ENCODE peak calls at places on chromosomes 4 and X, in four cellular contexts. B is uterus, S is right atrium auricular region, Z is mucosa of descending colon. T is an unnamed sample.

GRCh38 chr4:51843309-51844156 is 580 bp downstream of the DCUN1D4 start:
- DNase-seq in B (peak; percentile 75), S (peak; percentile 70), Z (peak; percentile 69), T (peak; percentile 61)

GRCh38 chr4:107490116-107490515 is 229.9 kb downstream of the PAPSS1 start:
- DNase-seq in B (no peak), S (no peak), Z (no peak), T (no peak)

GRCh38 chr4:59612235-59612634 is 1587.9 kb upstream of the ADGRL3 start:
- DNase-seq in B (no peak), S (no peak), Z (no peak), T (no peak)

GRCh38 chrX:9862953-9863352 is 76.7 kb downstream of the SHROOM2 start:
- DNase-seq in B (no peak), S (no peak), Z (no peak), T (no peak)

GRCh38 chr4:80711956-80712355 is 318.6 kb upstream of the BMP3 start:
- DNase-seq in B (no peak), S (no peak), Z (no peak), T (no peak)

GRCh38 chr4:108171541-108172230 is 3.0 kb upstream of the LEF1 start:
- DNase-seq in B (no peak), S (no peak), Z (no peak), T (peak; percentile 62)

GRCh38 chr4:39048291-39048690 is 13.7 kb upstream of the KLHL5 start:
- DNase-seq in B (no peak), S (no peak), Z (no peak), T (no peak)

GRCh38 chr4:61201562-61202099 is 1.5 kb downstream of the ADGRL3 start:
- DNase-seq in B (peak; percentile 14), S (no peak), Z (no peak), T (peak; percentile 50)

GRCh38 chr4:174120446-174121142 is 162.9 kb downstream of the FBXO8 start:
- DNase-seq in B (peak; percentile 61), S (peak; percentile 62), Z (peak; percentile 51), T (peak; percentile 75)
- H3K4me3 ChIP-seq in B (peak overlapping the region; percentile 25), S (peak overlapping the region; percentile 29), Z (no peak overlapping the region), T (peak overlapping the region; percentile 29)

DNA sequence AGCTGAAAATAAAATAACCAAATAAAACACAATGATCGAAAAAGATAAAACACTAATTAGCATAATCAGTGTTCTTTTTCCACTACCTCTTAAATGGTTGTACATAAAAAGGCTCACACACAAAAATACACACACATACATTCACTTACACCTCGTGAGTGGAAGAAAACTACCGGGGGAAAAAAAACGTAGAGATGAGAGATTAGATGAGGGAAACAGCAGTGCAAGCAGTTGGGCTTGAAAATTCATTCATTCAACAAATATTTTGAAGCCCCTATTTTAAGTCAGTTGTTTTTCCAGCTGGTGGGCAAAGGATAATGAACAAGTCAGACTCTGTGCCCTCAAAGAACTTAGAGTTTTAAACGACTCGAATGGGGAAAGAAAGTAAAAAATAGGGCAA is 1.0 kb downstream of the TBCK start:
- DNase-seq in B (no peak), S (no peak), Z (no peak), T (no peak)
- H3K4me1 ChIP-seq in B (peaks cover 15% of the 10 kb centered on the region), S (peaks cover 34% of the 10 kb centered on the region), Z (peaks cover 8% of the 10 kb centered on the region), T (no peaks in the 10 kb centered on the region)

DNA sequence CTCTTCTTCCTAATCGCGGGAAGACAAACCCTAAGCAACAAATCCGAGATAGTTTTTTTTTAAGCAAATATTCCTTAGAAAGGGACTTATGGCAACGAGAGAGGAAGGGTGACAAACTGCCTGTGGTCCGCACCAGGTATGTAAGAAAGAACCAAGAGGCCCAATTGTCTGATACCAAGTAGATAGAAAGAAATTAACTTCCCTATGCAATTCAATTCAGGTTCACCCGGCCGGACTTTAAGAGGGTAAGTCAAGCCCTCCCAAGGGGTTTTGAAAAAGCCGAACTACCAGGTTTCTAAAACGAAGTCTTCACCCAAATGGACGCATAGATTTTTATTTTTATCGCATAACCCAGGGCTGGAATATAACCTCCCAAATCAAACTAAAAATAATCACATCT is 1.7 kb upstream of the MAB21L2 start:
- DNase-seq in B (no peak), S (no peak), Z (no peak), T (peak; percentile 8)
- H3K4me3 ChIP-seq in B (no peak overlapping the region), S (peak overlapping the region; percentile 34), Z (no peak overlapping the region), T (peak overlapping the region; percentile 67)

GRCh38 chr4:2484993-2485392 is 16.1 kb downstream of the RNF4 start:
- DNase-seq in B (peak; percentile 24), S (peak; percentile 86), Z (peak; percentile 83), T (peak; percentile 21)
- H3K4me1 ChIP-seq in B (no peaks in the 10 kb centered on the region), S (peaks cover 76% of the 10 kb centered on the region), Z (peaks cover 68% of the 10 kb centered on the region), T (peaks cover 43% of the 10 kb centered on the region)

DNA sequence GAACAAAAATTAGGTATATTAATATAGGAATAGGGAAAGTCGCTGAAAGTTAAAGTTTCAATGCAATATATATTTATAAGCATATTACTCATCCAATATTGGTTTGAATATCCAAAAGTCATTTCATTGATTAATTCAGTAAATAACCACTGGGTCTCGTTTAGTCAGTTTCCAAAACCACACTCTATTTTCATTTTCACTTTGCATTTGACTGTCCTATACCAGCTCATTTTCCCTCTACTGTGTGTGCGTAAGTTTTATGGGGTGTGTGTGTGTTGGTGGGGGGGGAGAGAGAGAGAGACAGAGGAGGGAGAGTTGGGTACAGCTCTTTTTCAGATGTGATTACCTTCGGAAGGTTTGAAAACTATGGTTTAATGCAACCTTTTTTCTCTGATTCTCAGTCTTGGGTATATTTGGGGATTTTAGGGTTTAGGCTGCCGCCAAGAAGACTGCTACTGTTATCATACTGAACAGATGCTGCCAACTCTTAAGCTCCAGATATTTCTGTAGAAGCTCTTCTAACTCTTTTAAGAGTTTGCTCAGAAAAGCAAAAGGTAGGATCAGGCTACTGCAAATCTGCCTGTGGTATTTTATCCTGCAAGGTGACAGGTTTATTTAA is 1427.4 kb downstream of the PCDH7 start:
- DNase-seq in B (no peak), S (no peak), Z (no peak), T (no peak)
- H3K4me3 ChIP-seq in B (no peak overlapping the region), S (no peak overlapping the region), Z (no peak overlapping the region), T (no peak overlapping the region)

GRCh38 chr4:15918484-15919129 is 19.9 kb downstream of the FGFBP1 start:
- DNase-seq in B (no peak), S (no peak), Z (peak; percentile 71), T (no peak)
- H3K4me1 ChIP-seq in B (no peaks in the 10 kb centered on the region), S (peaks cover 8% of the 10 kb centered on the region), Z (no peaks in the 10 kb centered on the region), T (no peaks in the 10 kb centered on the region)

DNA sequence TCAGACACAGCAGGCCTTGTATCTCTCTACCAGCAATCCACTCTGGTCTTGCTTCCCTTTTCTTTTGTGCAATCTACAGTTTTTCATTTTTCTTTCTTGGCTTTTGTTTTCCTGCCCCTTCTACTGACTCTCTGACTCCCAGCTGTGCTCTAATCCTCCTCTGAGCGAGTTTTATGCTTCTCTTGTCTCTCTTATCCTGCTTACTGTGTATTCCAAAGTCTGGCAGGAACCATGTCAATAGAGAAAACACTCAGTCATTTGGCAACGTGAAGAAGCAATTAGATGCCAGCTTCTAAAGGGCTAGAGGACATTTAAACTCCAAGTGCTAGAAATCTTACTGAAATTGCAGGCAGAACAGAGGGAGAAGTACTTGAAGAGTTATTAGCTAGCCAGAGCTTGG is 984.6 kb upstream of the TENM3 start:
- DNase-seq in B (no peak), S (no peak), Z (no peak), T (no peak)
- H3K4me3 ChIP-seq in B (no peak overlapping the region), S (no peak overlapping the region), Z (no peak overlapping the region), T (no peak overlapping the region)

DNA sequence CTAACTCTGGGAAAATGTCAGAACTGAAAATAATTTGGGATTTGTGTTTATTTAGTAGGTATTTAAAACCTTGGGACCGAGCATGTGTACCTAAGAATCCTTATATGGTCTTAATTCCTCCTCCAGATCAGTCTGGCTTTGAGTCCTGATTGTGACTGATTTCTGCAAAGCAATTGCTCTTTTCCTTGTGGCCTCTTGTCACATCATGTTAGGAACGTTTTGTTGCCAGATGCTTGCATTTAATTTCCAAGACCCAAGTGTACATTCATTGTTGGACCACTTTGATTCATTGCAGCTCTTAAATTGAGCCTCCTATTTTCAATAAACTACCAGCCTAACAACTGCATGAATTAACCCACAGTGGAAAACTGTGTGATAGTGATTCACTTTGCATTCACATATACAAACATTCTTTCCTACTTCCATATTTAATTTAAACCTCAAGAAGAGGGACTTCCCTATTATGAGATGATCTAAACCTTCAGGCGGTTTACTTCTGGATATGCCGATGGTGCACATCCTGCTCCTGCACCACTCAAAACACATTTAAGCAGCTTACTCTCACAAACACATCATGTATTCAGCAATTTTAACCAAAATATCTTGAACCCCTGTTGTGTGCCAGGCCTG is 118.4 kb downstream of the AFF1 start:
- DNase-seq in B (no peak), S (no peak), Z (no peak), T (no peak)
- H3K4me1 ChIP-seq in B (peaks cover 48% of the 10 kb centered on the region), S (peaks cover 95% of the 10 kb centered on the region), Z (peaks cover 38% of the 10 kb centered on the region), T (peaks cover 53% of the 10 kb centered on the region)

GRCh38 chr4:92304073-92304472 is 307 bp downstream of the GRID2 start:
- DNase-seq in B (no peak), S (no peak), Z (no peak), T (peak; percentile 31)
- H3K4me3 ChIP-seq in B (no peak overlapping the region), S (peak overlapping the region; percentile 36), Z (no peak overlapping the region), T (peak overlapping the region; percentile 72)

DNA sequence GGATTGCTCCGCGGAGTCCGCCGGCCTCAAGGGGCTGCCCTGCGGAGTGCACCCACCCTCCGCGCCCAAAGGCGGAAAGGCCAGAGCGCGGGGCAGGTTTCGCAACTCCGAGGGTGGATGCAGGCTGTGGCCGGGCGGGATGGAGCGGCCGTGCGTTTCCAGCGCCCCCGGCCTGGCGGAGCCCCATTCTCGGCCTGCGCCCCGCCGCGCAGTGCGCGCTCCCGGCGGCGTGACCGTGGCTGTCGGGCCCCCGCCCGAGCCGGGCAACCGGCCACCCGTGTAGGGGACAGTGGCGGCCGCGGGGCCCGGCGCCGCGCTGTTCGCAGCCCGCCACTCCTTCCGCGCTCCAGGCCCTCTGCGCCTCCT is 331 bp downstream of the SETD7 start:
- DNase-seq in B (peak; percentile 69), S (peak; percentile 65), Z (peak; percentile 43), T (no peak)
- H3K4me1 ChIP-seq in B (peaks cover 15% of the 10 kb centered on the region), S (peaks cover 67% of the 10 kb centered on the region), Z (peaks cover 18% of the 10 kb centered on the region), T (peaks cover 39% of the 10 kb centered on the region)